ENCODE peak calls at places on chromosomes 16 and 17, in six cellular contexts. One of them, this sample, is unnamed.

GRCh38 chr17:74271902-74272563 is 2.0 kb upstream of the DNAI2 start:
- DNase-seq in COR-L47: no peak
- DNase-seq in activated CD4-positive, alpha-beta T cell treated with anti-CD3 and anti-CD28 coated beads, Interleukin-2, amount 50 U/mL, for 1 hour: no peak
- DNase-seq in naive thymus-derived CD8-positive, alpha-beta T cell: no peak
- DNase-seq in iris pigment epithelial cell: no peak
- DNase-seq in cardiac fibroblast: peak; percentile 27
- DNase-seq in this sample: no peak

GRCh38 chr17:13558588-13558987 is 43.1 kb downstream of the HS3ST3A1 start:
- DNase-seq in COR-L47: no peak
- DNase-seq in activated CD4-positive, alpha-beta T cell treated with anti-CD3 and anti-CD28 coated beads, Interleukin-2, amount 50 U/mL, for 1 hour: no peak
- DNase-seq in naive thymus-derived CD8-positive, alpha-beta T cell: no peak
- DNase-seq in iris pigment epithelial cell: peak; percentile 45
- DNase-seq in cardiac fibroblast: peak; percentile 12
- DNase-seq in this sample: no peak

GRCh38 chr17:75837899-75838298 is 6.3 kb downstream of the UNC13D start:
- DNase-seq in COR-L47: no peak
- DNase-seq in activated CD4-positive, alpha-beta T cell treated with anti-CD3 and anti-CD28 coated beads, Interleukin-2, amount 50 U/mL, for 1 hour: no peak
- DNase-seq in naive thymus-derived CD8-positive, alpha-beta T cell: no peak
- DNase-seq in iris pigment epithelial cell: no peak
- DNase-seq in cardiac fibroblast: peak; percentile 26
- DNase-seq in this sample: no peak

GRCh38 chr17:37117743-37118142 is 169.0 kb downstream of the AATF start:
- DNase-seq in COR-L47: peak; percentile 17
- DNase-seq in activated CD4-positive, alpha-beta T cell treated with anti-CD3 and anti-CD28 coated beads, Interleukin-2, amount 50 U/mL, for 1 hour: no peak
- DNase-seq in naive thymus-derived CD8-positive, alpha-beta T cell: no peak
- DNase-seq in iris pigment epithelial cell: peak; percentile 55
- DNase-seq in cardiac fibroblast: no peak
- DNase-seq in this sample: no peak

GRCh38 chr17:28746611-28747045 is 2.8 kb downstream of the TRAF4 start:
- DNase-seq in COR-L47: peak; percentile 40
- DNase-seq in activated CD4-positive, alpha-beta T cell treated with anti-CD3 and anti-CD28 coated beads, Interleukin-2, amount 50 U/mL, for 1 hour: no peak
- DNase-seq in naive thymus-derived CD8-positive, alpha-beta T cell: no peak
- DNase-seq in iris pigment epithelial cell: peak; percentile 26
- DNase-seq in cardiac fibroblast: no peak
- DNase-seq in this sample: peak; percentile 53

GRCh38 chr17:77528516-77529327 is 388.0 kb downstream of the SEC14L1 start:
- DNase-seq in COR-L47: peak; percentile 26
- DNase-seq in activated CD4-positive, alpha-beta T cell treated with anti-CD3 and anti-CD28 coated beads, Interleukin-2, amount 50 U/mL, for 1 hour: peak; percentile 6
- DNase-seq in naive thymus-derived CD8-positive, alpha-beta T cell: no peak
- DNase-seq in iris pigment epithelial cell: no peak
- DNase-seq in cardiac fibroblast: no peak
- DNase-seq in this sample: no peak

GRCh38 chr16:4614571-4615388 is at the start of gene UBALD1:
- DNase-seq in COR-L47: peak; percentile 94
- DNase-seq in activated CD4-positive, alpha-beta T cell treated with anti-CD3 and anti-CD28 coated beads, Interleukin-2, amount 50 U/mL, for 1 hour: peak; percentile 72
- DNase-seq in naive thymus-derived CD8-positive, alpha-beta T cell: peak; percentile 61
- DNase-seq in iris pigment epithelial cell: peak; percentile 92
- DNase-seq in cardiac fibroblast: peak; percentile 91
- DNase-seq in this sample: peak; percentile 60

GRCh38 chr17:72811976-72812687 is 280.4 kb downstream of the SLC39A11 start:
- DNase-seq in COR-L47: no peak
- DNase-seq in activated CD4-positive, alpha-beta T cell treated with anti-CD3 and anti-CD28 coated beads, Interleukin-2, amount 50 U/mL, for 1 hour: no peak
- DNase-seq in naive thymus-derived CD8-positive, alpha-beta T cell: no peak
- DNase-seq in iris pigment epithelial cell: peak; percentile 30
- DNase-seq in cardiac fibroblast: peak; percentile 12
- DNase-seq in this sample: no peak

GRCh38 chr17:35981908-35982330 is 622 bp upstream of the CCL16 start:
- DNase-seq in COR-L47: no peak
- DNase-seq in activated CD4-positive, alpha-beta T cell treated with anti-CD3 and anti-CD28 coated beads, Interleukin-2, amount 50 U/mL, for 1 hour: no peak
- DNase-seq in naive thymus-derived CD8-positive, alpha-beta T cell: no peak
- DNase-seq in iris pigment epithelial cell: no peak
- DNase-seq in cardiac fibroblast: no peak
- DNase-seq in this sample: no peak

GRCh38 chr17:14840616-14841231 is 424.4 kb downstream of the PMP22 start:
- DNase-seq in COR-L47: no peak
- DNase-seq in activated CD4-positive, alpha-beta T cell treated with anti-CD3 and anti-CD28 coated beads, Interleukin-2, amount 50 U/mL, for 1 hour: no peak
- DNase-seq in naive thymus-derived CD8-positive, alpha-beta T cell: no peak
- DNase-seq in iris pigment epithelial cell: peak; percentile 87
- DNase-seq in cardiac fibroblast: peak; percentile 32
- DNase-seq in this sample: peak; percentile 49

GRCh38 chr16:28604186-28604565 is 5.7 kb downstream of the SULT1A1 start:
- DNase-seq in COR-L47: no peak
- DNase-seq in activated CD4-positive, alpha-beta T cell treated with anti-CD3 and anti-CD28 coated beads, Interleukin-2, amount 50 U/mL, for 1 hour: no peak
- DNase-seq in naive thymus-derived CD8-positive, alpha-beta T cell: no peak
- DNase-seq in iris pigment epithelial cell: no peak
- DNase-seq in cardiac fibroblast: no peak
- DNase-seq in this sample: no peak

GRCh38 chr16:23466162-23466885 is 13.3 kb upstream of the COG7 start:
- DNase-seq in COR-L47: no peak
- DNase-seq in activated CD4-positive, alpha-beta T cell treated with anti-CD3 and anti-CD28 coated beads, Interleukin-2, amount 50 U/mL, for 1 hour: no peak
- DNase-seq in naive thymus-derived CD8-positive, alpha-beta T cell: no peak
- DNase-seq in iris pigment epithelial cell: peak; percentile 92
- DNase-seq in cardiac fibroblast: peak; percentile 5
- DNase-seq in this sample: peak; percentile 70

GRCh38 chr16:88726408-88726749 is 20.1 kb downstream of the CTU2 start:
- DNase-seq in COR-L47: no peak
- DNase-seq in activated CD4-positive, alpha-beta T cell treated with anti-CD3 and anti-CD28 coated beads, Interleukin-2, amount 50 U/mL, for 1 hour: no peak
- DNase-seq in naive thymus-derived CD8-positive, alpha-beta T cell: no peak
- DNase-seq in iris pigment epithelial cell: no peak
- DNase-seq in cardiac fibroblast: no peak
- DNase-seq in this sample: no peak

GRCh38 chr16:24771132-24771778 is 41.8 kb downstream of the TNRC6A start:
- DNase-seq in COR-L47: no peak
- DNase-seq in activated CD4-positive, alpha-beta T cell treated with anti-CD3 and anti-CD28 coated beads, Interleukin-2, amount 50 U/mL, for 1 hour: no peak
- DNase-seq in naive thymus-derived CD8-positive, alpha-beta T cell: no peak
- DNase-seq in iris pigment epithelial cell: peak; percentile 83
- DNase-seq in cardiac fibroblast: no peak
- DNase-seq in this sample: peak; percentile 9

GRCh38 chr16:85789773-85790172 is 9.6 kb downstream of the EMC8 start:
- DNase-seq in COR-L47: no peak
- DNase-seq in activated CD4-positive, alpha-beta T cell treated with anti-CD3 and anti-CD28 coated beads, Interleukin-2, amount 50 U/mL, for 1 hour: no peak
- DNase-seq in naive thymus-derived CD8-positive, alpha-beta T cell: no peak
- DNase-seq in iris pigment epithelial cell: no peak
- DNase-seq in cardiac fibroblast: no peak
- DNase-seq in this sample: no peak

GRCh38 chr16:11012841-11013240 is 68.5 kb downstream of the CLEC16A start:
- DNase-seq in COR-L47: no peak
- DNase-seq in activated CD4-positive, alpha-beta T cell treated with anti-CD3 and anti-CD28 coated beads, Interleukin-2, amount 50 U/mL, for 1 hour: no peak
- DNase-seq in naive thymus-derived CD8-positive, alpha-beta T cell: no peak
- DNase-seq in iris pigment epithelial cell: no peak
- DNase-seq in cardiac fibroblast: no peak
- DNase-seq in this sample: no peak

GRCh38 chr17:4215882-4216411 is 47.8 kb downstream of the ANKFY1 start:
- DNase-seq in COR-L47: no peak
- DNase-seq in activated CD4-positive, alpha-beta T cell treated with anti-CD3 and anti-CD28 coated beads, Interleukin-2, amount 50 U/mL, for 1 hour: no peak
- DNase-seq in naive thymus-derived CD8-positive, alpha-beta T cell: no peak
- DNase-seq in iris pigment epithelial cell: no peak
- DNase-seq in cardiac fibroblast: no peak
- DNase-seq in this sample: no peak

GRCh38 chr17:50474523-50474922 is 4.1 kb upstream of the RSAD1 start:
- DNase-seq in COR-L47: no peak
- DNase-seq in activated CD4-positive, alpha-beta T cell treated with anti-CD3 and anti-CD28 coated beads, Interleukin-2, amount 50 U/mL, for 1 hour: no peak
- DNase-seq in naive thymus-derived CD8-positive, alpha-beta T cell: no peak
- DNase-seq in iris pigment epithelial cell: no peak
- DNase-seq in cardiac fibroblast: no peak
- DNase-seq in this sample: no peak

GRCh38 chr17:40315678-40316570 is 6.9 kb downstream of the RARA start:
- DNase-seq in COR-L47: no peak
- DNase-seq in activated CD4-positive, alpha-beta T cell treated with anti-CD3 and anti-CD28 coated beads, Interleukin-2, amount 50 U/mL, for 1 hour: no peak
- DNase-seq in naive thymus-derived CD8-positive, alpha-beta T cell: no peak
- DNase-seq in iris pigment epithelial cell: no peak
- DNase-seq in cardiac fibroblast: no peak
- DNase-seq in this sample: no peak

GRCh38 chr17:50833396-50834125 is 1.8 kb upstream of the WFIKKN2 start:
- DNase-seq in COR-L47: no peak
- DNase-seq in activated CD4-positive, alpha-beta T cell treated with anti-CD3 and anti-CD28 coated beads, Interleukin-2, amount 50 U/mL, for 1 hour: no peak
- DNase-seq in naive thymus-derived CD8-positive, alpha-beta T cell: no peak
- DNase-seq in iris pigment epithelial cell: no peak
- DNase-seq in cardiac fibroblast: no peak
- DNase-seq in this sample: no peak

GRCh38 chr16:89911375-89911774 is 7.3 kb upstream of the MC1R start:
- DNase-seq in COR-L47: no peak
- DNase-seq in activated CD4-positive, alpha-beta T cell treated with anti-CD3 and anti-CD28 coated beads, Interleukin-2, amount 50 U/mL, for 1 hour: no peak
- DNase-seq in naive thymus-derived CD8-positive, alpha-beta T cell: no peak
- DNase-seq in iris pigment epithelial cell: no peak
- DNase-seq in cardiac fibroblast: no peak
- DNase-seq in this sample: no peak

GRCh38 chr17:39653316-39653661 is 11.9 kb upstream of the TCAP start:
- DNase-seq in COR-L47: no peak
- DNase-seq in activated CD4-positive, alpha-beta T cell treated with anti-CD3 and anti-CD28 coated beads, Interleukin-2, amount 50 U/mL, for 1 hour: no peak
- DNase-seq in naive thymus-derived CD8-positive, alpha-beta T cell: no peak
- DNase-seq in iris pigment epithelial cell: no peak
- DNase-seq in cardiac fibroblast: no peak
- DNase-seq in this sample: no peak

GRCh38 chr16:23319861-23320615 is 17.9 kb downstream of the SCNN1B start:
- DNase-seq in COR-L47: no peak
- DNase-seq in activated CD4-positive, alpha-beta T cell treated with anti-CD3 and anti-CD28 coated beads, Interleukin-2, amount 50 U/mL, for 1 hour: no peak
- DNase-seq in naive thymus-derived CD8-positive, alpha-beta T cell: no peak
- DNase-seq in iris pigment epithelial cell: no peak
- DNase-seq in cardiac fibroblast: no peak
- DNase-seq in this sample: no peak